ENCODE peak calls at places on chromosomes 11 and 22, in ten cellular contexts. P is endothelial cell of umbilical vein; F is adipocyte; I is NCI-H226; X is T follicular helper cell; Z is stimulated activated CD4-positive, alpha-beta T cell treated with anti-CD3 and anti-CD28 coated beads, TNF-alpha, amount 100 ng/mL, for 4 hours; S is RWPE1; H is choroid plexus epithelial cell; E is A172; B is lower lobe of right lung. J is an unnamed sample.

GRCh38 chr11:66467034-66467659 is 442 bp downstream of the PELI3 start:
- DNase-seq in P (peak; percentile 19), F (peak; percentile 71), I (peak; percentile 10), X (no peak), Z (no peak), S (peak; percentile 50), H (peak; percentile 32), E (no peak), B (peak; percentile 71), J (peak; percentile 7)

GRCh38 chr22:48756146-48757111 is 1071.2 kb downstream of the BRD1 start:
- DNase-seq in P (no peak), F (no peak), I (no peak), X (no peak), Z (no peak), S (no peak), H (no peak), E (no peak), B (peak; percentile 31), J (no peak)

GRCh38 chr11:77110836-77111235 is 8.2 kb downstream of the OMP start:
- DNase-seq in P (no peak), F (no peak), I (no peak), X (no peak), Z (no peak), S (no peak), H (no peak), E (no peak), B (no peak), J (no peak)

GRCh38 chr11:114250993-114251796 is 45.0 kb upstream of the NNMT start:
- DNase-seq in P (no peak), F (no peak), I (no peak), X (no peak), Z (no peak), S (no peak), H (peak; percentile 57), E (no peak), B (no peak), J (no peak)

GRCh38 chr11:94910281-94910680 is 63.1 kb downstream of the CWC15 start:
- DNase-seq in P (peak; percentile 60), F (no peak), I (no peak), X (no peak), Z (no peak), S (no peak), H (no peak), E (no peak), B (no peak), J (no peak)

GRCh38 chr11:116465056-116465455 is 307.7 kb downstream of the BUD13 start:
- DNase-seq in P (no peak), F (no peak), I (peak; percentile 15), X (no peak), Z (no peak), S (no peak), H (no peak), E (no peak), B (no peak), J (no peak)

GRCh38 chr22:49524362-49524761 is 303.3 kb downstream of the BRD1 start:
- DNase-seq in P (no peak), F (no peak), I (no peak), X (no peak), Z (no peak), S (no peak), H (no peak), E (no peak), B (no peak), J (no peak)

GRCh38 chr11:102138677-102139076 is 28.4 kb downstream of the YAP1 start:
- DNase-seq in P (no peak), F (peak; percentile 63), I (peak; percentile 81), X (no peak), Z (no peak), S (peak; percentile 55), H (peak; percentile 65), E (peak; percentile 8), B (no peak), J (peak; percentile 88)

GRCh38 chr11:1862588-1863351 is 9.9 kb downstream of the LSP1 start:
- DNase-seq in P (no peak), F (no peak), I (no peak), X (no peak), Z (no peak), S (peak; percentile 54), H (peak; percentile 39), E (peak; percentile 82), B (peak; percentile 46), J (peak; percentile 11)

GRCh38 chr11:5938603-5938965 is 3.5 kb upstream of the OR56A3 start:
- DNase-seq in P (no peak), F (no peak), I (no peak), X (no peak), Z (no peak), S (no peak), H (no peak), E (no peak), B (no peak), J (no peak)

GRCh38 chr11:31069447-31070205 is 299.9 kb downstream of the DCDC1 start:
- DNase-seq in P (no peak), F (no peak), I (no peak), X (no peak), Z (no peak), S (no peak), H (no peak), E (peak; percentile 33), B (no peak), J (peak; percentile 11)

GRCh38 chr11:111631666-111632039 is 29.4 kb downstream of the SIK2 start:
- DNase-seq in P (peak; percentile 38), F (peak; percentile 89), I (peak; percentile 33), X (no peak), Z (no peak), S (peak; percentile 44), H (peak; percentile 84), E (peak; percentile 66), B (no peak), J (no peak)

GRCh38 chr11:84471501-84471900 is 1155.6 kb downstream of the DLG2 start:
- DNase-seq in P (no peak), F (no peak), I (no peak), X (no peak), Z (no peak), S (no peak), H (no peak), E (no peak), B (no peak), J (no peak)

GRCh38 chr11:66886671-66887221 is 29.9 kb downstream of the LRFN4 start:
- DNase-seq in P (no peak), F (no peak), I (no peak), X (no peak), Z (no peak), S (no peak), H (peak; percentile 99), E (peak; percentile 90), B (no peak), J (peak; percentile 76)

GRCh38 chr11:94325681-94326080 is 21.3 kb downstream of the IZUMO1R start:
- DNase-seq in P (peak; percentile 44), F (no peak), I (no peak), X (peak; percentile 22), Z (no peak), S (no peak), H (peak; percentile 70), E (no peak), B (no peak), J (peak; percentile 58)

GRCh38 chr11:32312865-32313403 is 122.4 kb downstream of the WT1 start:
- DNase-seq in P (peak; percentile 51), F (peak; percentile 46), I (peak; percentile 66), X (no peak), Z (no peak), S (peak; percentile 51), H (peak; percentile 76), E (peak; percentile 88), B (no peak), J (peak; percentile 76)

GRCh38 chr11:68669301-68670090 is 14.8 kb upstream of the GAL start:
- DNase-seq in P (no peak), F (no peak), I (no peak), X (no peak), Z (no peak), S (no peak), H (no peak), E (no peak), B (peak; percentile 17), J (no peak)

GRCh38 chr11:34243620-34244493 is 114.0 kb downstream of the ABTB2 start:
- DNase-seq in P (no peak), F (peak; percentile 81), I (peak; percentile 97), X (no peak), Z (no peak), S (peak; percentile 93), H (peak; percentile 75), E (peak; percentile 96), B (no peak), J (peak; percentile 92)

GRCh38 chr22:26367402-26368245 is 61.4 kb upstream of the ASPHD2 start:
- DNase-seq in P (peak; percentile 60), F (peak; percentile 75), I (no peak), X (peak; percentile 39), Z (peak; percentile 21), S (peak; percentile 45), H (peak; percentile 66), E (peak; percentile 21), B (no peak), J (peak; percentile 45)

GRCh38 chr11:27701262-27702105 is 1.2 kb upstream of the BDNF start:
- DNase-seq in P (peak; percentile 59), F (peak; percentile 91), I (peak; percentile 68), X (no peak), Z (no peak), S (peak; percentile 29), H (peak; percentile 81), E (peak; percentile 42), B (no peak), J (no peak)

GRCh38 chr22:45878901-45879551 is 97.9 kb downstream of the WNT7B start:
- DNase-seq in P (no peak), F (no peak), I (no peak), X (no peak), Z (no peak), S (no peak), H (no peak), E (no peak), B (peak; percentile 34), J (no peak)

GRCh38 chr11:16818284-16818683 is 79.8 kb downstream of the C11orf58 start:
- DNase-seq in P (peak; percentile 7), F (no peak), I (no peak), X (no peak), Z (no peak), S (no peak), H (no peak), E (no peak), B (no peak), J (peak; percentile 44)